ENCODE peak calls at places on chromosomes 13 and 19, in six cellular contexts. D is endodermal cell, N is neural progenitor cell, R is HCT116, S is K562, M is IMR-90. Y is an unnamed sample. For H3K4me1, the result is how much of the 10 kb centered on the place peaks cover.

GRCh38 chr19:51726049-51726448 is 2.3 kb upstream of the HAS1 start:
- DNase-seq in R (no peak), S (peak), M (peak), N (no peak), D (peak), Y (peak)

GRCh38 chr19:18865973-18866799 is 29.8 kb downstream of the CERS1 start:
- DNase-seq in D (peak), M (peak), N (peak), R (no peak), S (peak), Y (peak)

GRCh38 chr19:6610934-6611370 is 20.0 kb upstream of the CD70 start:
- DNase-seq in D (no peak), R (peak), S (no peak), N (no peak), M (peak), Y (peak)

GRCh38 chr13:40028446-40028845 is 373.0 kb downstream of the COG6 start:
- DNase-seq in R (no peak), M (no peak), N (no peak), S (no peak), D (no peak), Y (no peak)

GRCh38 chr19:45717983-45718650 is 12.6 kb downstream of the FBXO46 start:
- DNase-seq in N (peak), S (no peak), D (no peak), M (no peak), R (no peak), Y (no peak)

GRCh38 chr13:79307866-79308298 is 98.2 kb downstream of the RBM26 start:
- DNase-seq in D (peak), S (no peak), M (peak), N (peak), R (no peak), Y (peak)

GRCh38 chr19:6728346-6728745 is 7.9 kb upstream of the C3 start:
- DNase-seq in N (no peak), M (no peak), D (peak), S (no peak), R (no peak), Y (no peak)

GRCh38 chr19:46076951-46077814 is 36.4 kb upstream of the IGFL4 start:
- DNase-seq in M (peak), S (peak), D (peak), R (peak), N (peak), Y (peak)

GRCh38 chr13:110559429-110559943 is 2.0 kb downstream of the RAB20 start:
- DNase-seq in M (peak), D (no peak), R (no peak), S (no peak), N (no peak), Y (no peak)

GRCh38 chr19:17553256-17553655 is 2.2 kb upstream of the COLGALT1 start:
- DNase-seq in M (peak), R (no peak), N (peak), S (peak), D (no peak), Y (peak)

GRCh38 chr13:23969672-23970071 is 72.4 kb upstream of the C1QTNF9B start:
- DNase-seq in M (peak), R (no peak), S (no peak), D (no peak), N (no peak), Y (peak)

GRCh38 chr13:43087960-43088580 is 64.7 kb downstream of the DNAJC15 start:
- DNase-seq in R (no peak), N (no peak), S (no peak), M (peak), D (no peak), Y (no peak)

GRCh38 chr19:39483141-39483540 is 2.5 kb downstream of the TIMM50 start:
- DNase-seq in N (no peak), S (no peak), M (no peak), D (no peak), R (no peak), Y (no peak)

GRCh38 chr13:76723551-76724232 is 162.5 kb downstream of the KCTD12 start:
- DNase-seq in S (no peak), R (no peak), N (peak), M (peak), D (peak), Y (peak)

GRCh38 chr13:107842562-107843180 is 372.7 kb downstream of the LIG4 start:
- DNase-seq in D (no peak), N (no peak), M (peak), S (no peak), R (no peak), Y (peak)

GRCh38 chr13:107993239-107993948 is 221.9 kb downstream of the LIG4 start:
- DNase-seq in N (no peak), R (no peak), M (no peak), D (no peak), S (peak), Y (no peak)

GRCh38 chr19:48458016-48458415 is 2.6 kb downstream of the KCNJ14 start:
- DNase-seq in S (no peak), D (no peak), M (no peak), N (no peak), R (no peak), Y (peak)

GRCh38 chr13:42396501-42396900 is 124.5 kb downstream of the AKAP11 start:
- DNase-seq in N (no peak), S (no peak), R (no peak), M (no peak), D (no peak), Y (no peak)

GRCh38 chr19:43789029-43789428 is 8.3 kb upstream of the KCNN4 start:
- DNase-seq in S (no peak), M (peak), D (peak), R (no peak), N (peak), Y (peak)

GRCh38 chr13:67267136-67267535 is 37.0 kb upstream of the PCDH9 start:
- DNase-seq in S (no peak), M (peak), D (no peak), N (no peak), R (no peak), Y (no peak)

GRCh38 chr13:112067121-112067741 is at the start of gene SOX1:
- DNase-seq in D (peak), S (no peak), N (peak), R (no peak), M (no peak), Y (no peak)

GRCh38 chr19:1098177-1099051 is 3.2 kb upstream of the POLR2E start:
- DNase-seq in D (no peak), S (no peak), M (peak), N (no peak), R (no peak), Y (no peak)

GRCh38 chr13:87671031-87671823 is at the start of gene SLITRK5:
- DNase-seq in M (peak), N (peak), D (peak), R (no peak), S (peak), Y (peak)

GRCh38 chr19:32638625-32639024 is 36.4 kb downstream of the ANKRD27 start:
- DNase-seq in M (no peak), D (no peak), N (no peak), R (no peak), S (no peak), Y (no peak)

GRCh38 chr13:29924482-29924884 is 74.1 kb upstream of the UBL3 start:
- DNase-seq in S (no peak), D (no peak), R (no peak), N (no peak), M (peak), Y (peak)

GRCh38 chr19:4935449-4935848 is 26.1 kb downstream of the UHRF1 start:
- DNase-seq in D (no peak), M (no peak), N (no peak), S (no peak), R (no peak), Y (no peak)

GRCh38 chr19:20351244-20351643 is 184.2 kb downstream of the ZNF486 start:
- DNase-seq in R (no peak), N (no peak), M (no peak), S (no peak), D (no peak), Y (no peak)

GRCh38 chr13:113945857-113946408 is 27.9 kb downstream of the C13orf46 start:
- DNase-seq in N (no peak), D (no peak), M (no peak), R (no peak), S (no peak), Y (no peak)
- H3K9ac ChIP-seq in N (no peak), D (no peak), M (no peak), R (no peak), S (no peak), Y (no peak)

GRCh38 chr13:98308525-98308911 is 131.4 kb upstream of the RNF113B start:
- DNase-seq in R (no peak), D (no peak), N (no peak), S (no peak), M (no peak), Y (no peak)
- H3K4me1 ChIP-seq in R (under half), D (under half), N (under half), S (under half), M (under half), Y (under half)

DNA sequence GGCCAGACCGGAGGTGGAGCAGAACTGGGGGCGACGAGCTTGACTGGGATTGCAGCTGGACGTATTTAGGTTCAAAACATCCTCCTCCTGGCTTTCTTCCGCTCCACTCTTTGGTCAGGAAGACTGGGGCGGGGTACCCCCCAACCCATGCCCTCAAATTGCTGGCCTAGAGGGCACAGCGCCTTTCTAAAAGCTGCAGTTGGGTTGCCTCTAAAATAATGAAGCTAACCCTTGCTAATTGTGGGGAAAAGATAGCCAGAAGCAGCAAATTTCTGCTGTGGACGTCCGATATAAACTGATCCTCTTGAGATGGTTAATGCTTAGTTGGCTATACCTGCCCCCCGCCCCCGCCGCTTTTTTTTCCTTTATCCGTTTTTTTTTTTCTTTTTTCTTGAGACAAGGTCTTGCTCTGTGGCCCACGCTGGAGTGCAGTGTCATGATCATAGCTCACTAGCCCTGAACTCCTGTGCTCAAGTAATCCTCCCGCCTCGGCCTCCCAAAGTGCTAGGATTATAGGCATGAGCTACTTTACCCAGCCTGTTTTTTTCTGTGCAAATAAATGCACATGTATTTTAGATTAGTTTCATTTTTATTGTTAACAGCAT is 759 bp upstream of the CHERP start:
- DNase-seq in S (no peak), M (no peak), D (no peak), R (no peak), N (peak), Y (no peak)
- H3K9ac ChIP-seq in S (peak), M (peak), D (peak), R (peak), N (peak), Y (peak)

DNA sequence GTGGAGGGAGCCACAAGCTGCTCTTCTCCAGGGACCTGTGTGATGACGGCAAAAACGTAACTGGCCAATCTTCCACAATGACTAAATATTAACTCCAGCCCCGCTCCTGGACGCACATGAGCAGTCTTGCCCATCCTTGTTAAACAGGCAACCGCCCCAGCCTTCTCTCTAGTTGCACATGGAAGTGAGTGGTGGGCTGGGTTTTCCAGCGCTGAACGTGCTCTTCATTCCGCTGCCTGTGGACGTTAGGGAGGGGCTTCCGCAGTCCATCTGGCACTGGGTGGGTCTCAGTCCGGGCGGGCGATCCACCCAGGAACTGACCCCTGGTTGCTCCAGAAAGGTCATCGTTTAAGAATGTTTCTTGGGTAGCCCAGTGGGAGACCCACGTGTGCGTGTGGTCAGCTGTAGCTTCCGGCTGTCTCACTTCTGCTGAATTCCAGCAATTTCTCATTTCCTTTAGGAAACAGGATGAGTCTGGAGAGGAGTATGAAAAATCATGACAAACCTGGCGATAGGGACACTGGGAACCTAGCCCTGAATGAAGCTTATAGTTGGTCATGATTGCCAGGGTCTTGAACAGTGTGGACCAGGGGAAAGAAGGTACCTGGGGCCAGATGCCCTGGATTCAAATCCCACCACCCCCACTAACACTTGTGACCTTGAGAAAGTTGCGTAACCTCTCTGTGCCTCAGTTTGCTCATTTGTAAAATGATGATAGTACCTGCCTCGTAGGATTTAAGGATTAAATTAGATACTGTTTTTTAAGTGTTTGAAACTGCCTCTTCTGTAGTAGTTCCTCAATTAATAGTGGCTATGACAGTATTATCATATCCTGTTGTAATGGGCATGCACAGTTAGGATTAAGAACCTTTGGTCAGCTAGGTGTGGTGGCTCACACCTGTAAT is 92.6 kb downstream of the SIPA1L3 start:
- DNase-seq in R (peak), M (peak), D (no peak), S (no peak), N (no peak), Y (peak)
- H3K4me1 ChIP-seq in R (half or more), M (under half), D (under half), S (under half), N (under half), Y (under half)

DNA sequence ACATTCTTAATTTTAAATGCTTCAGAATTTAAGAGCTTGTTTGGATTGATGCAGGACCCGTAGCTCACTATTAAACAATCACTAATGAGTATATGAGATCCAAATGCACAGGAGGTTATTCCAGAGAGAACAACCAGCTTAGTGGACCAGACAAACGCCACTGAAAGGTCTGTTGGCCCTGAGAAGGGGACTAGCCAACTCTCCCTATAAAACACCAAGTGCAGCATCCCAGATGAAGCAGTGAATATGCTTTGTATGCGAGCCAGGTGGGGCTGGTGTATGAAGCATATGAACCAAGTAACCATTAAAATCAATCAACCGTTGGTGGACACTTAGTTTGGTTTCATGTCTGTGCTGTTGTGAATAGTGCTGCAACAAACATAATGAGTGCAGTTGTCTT is 9.8 kb upstream of the LILRB1 start:
- DNase-seq in D (no peak), R (no peak), M (no peak), N (no peak), S (no peak), Y (no peak)
- H3K9ac ChIP-seq in D (no peak), R (no peak), M (no peak), N (no peak), S (no peak), Y (no peak)

GRCh38 chr19:36997152-36997842 is 80.9 kb upstream of the ZNF420 start:
- DNase-seq in D (no peak), R (no peak), S (no peak), M (no peak), N (no peak), Y (no peak)
- H3K4me1 ChIP-seq in D (under half), R (under half), S (under half), M (under half), N (under half), Y (under half)

GRCh38 chr13:101301053-101301452 is 115.3 kb downstream of the NALCN start:
- DNase-seq in D (peak), R (no peak), M (no peak), S (no peak), N (no peak), Y (no peak)
- H3K9ac ChIP-seq in D (no peak), R (no peak), M (no peak), S (no peak), N (no peak), Y (no peak)

GRCh38 chr19:40611900-40612698 is 10.9 kb downstream of the LTBP4 start:
- DNase-seq in R (no peak), S (no peak), D (peak), N (no peak), M (no peak), Y (no peak)

GRCh38 chr19:40610396-40611064 is 9.4 kb downstream of the LTBP4 start:
- DNase-seq in N (peak), R (no peak), D (no peak), M (no peak), S (no peak), Y (no peak)

GRCh38 chr19:40609561-40610395 is 8.6 kb downstream of the LTBP4 start:
- DNase-seq in N (peak), D (peak), R (peak), S (peak), M (no peak), Y (peak)

GRCh38 chr19:40612831-40613668 is 11.9 kb downstream of the LTBP4 start:
- DNase-seq in D (peak), N (peak), M (no peak), R (no peak), S (peak), Y (peak)

GRCh38 chr19:40611096-40611495 is 9.9 kb downstream of the LTBP4 start:
- DNase-seq in S (no peak), M (no peak), D (peak), N (no peak), R (no peak), Y (no peak)
- H3K4me1 ChIP-seq in S (under half), M (under half), D (under half), N (under half), R (under half), Y (under half)

GRCh38 chr19:50414850-50415660 is 3.7 kb upstream of the SPIB start:
- DNase-seq in M (peak), N (peak), S (peak), D (peak), R (peak), Y (peak)
- H3K9ac ChIP-seq in M (no peak), N (no peak), S (peak), D (no peak), R (no peak), Y (no peak)